ENCODE peak calls at places on chromosomes 16 and 17, in seven cellular contexts. One of them, this sample, is unnamed.

GRCh38 chr17:64418506-64419339 is 28.1 kb upstream of the PECAM1 start:
- DNase-seq in IMR-90: peak; percentile 74
- DNase-seq in H9: no peak
- DNase-seq in neuronal stem cell: peak; percentile 51
- DNase-seq in H1: peak; percentile 55
- DNase-seq in mesendoderm: peak; percentile 65
- DNase-seq in trophoblast cell: peak; percentile 39
- DNase-seq in this sample: peak; percentile 79

GRCh38 chr16:48687421-48688038 is 77.5 kb upstream of the N4BP1 start:
- DNase-seq in IMR-90: peak; percentile 67
- DNase-seq in H9: peak; percentile 66
- DNase-seq in neuronal stem cell: peak; percentile 70
- DNase-seq in H1: peak; percentile 53
- DNase-seq in mesendoderm: peak; percentile 78
- DNase-seq in trophoblast cell: peak; percentile 51
- DNase-seq in this sample: peak; percentile 75

GRCh38 chr17:2484876-2485275 is 26.8 kb downstream of the METTL16 start:
- DNase-seq in IMR-90: no peak
- DNase-seq in H9: peak; percentile 74
- DNase-seq in neuronal stem cell: no peak
- DNase-seq in H1: peak; percentile 49
- DNase-seq in mesendoderm: peak; percentile 86
- DNase-seq in trophoblast cell: peak; percentile 15
- DNase-seq in this sample: no peak

GRCh38 chr17:32658470-32659418 is 172.0 kb downstream of the CDK5R1 start:
- DNase-seq in IMR-90: no peak
- DNase-seq in H9: no peak
- DNase-seq in neuronal stem cell: peak; percentile 8
- DNase-seq in H1: no peak
- DNase-seq in mesendoderm: no peak
- DNase-seq in trophoblast cell: no peak
- DNase-seq in this sample: no peak

GRCh38 chr16:27928542-27928941 is 135.0 kb downstream of the GSG1L start:
- DNase-seq in IMR-90: no peak
- DNase-seq in H9: no peak
- DNase-seq in neuronal stem cell: no peak
- DNase-seq in H1: no peak
- DNase-seq in mesendoderm: no peak
- DNase-seq in trophoblast cell: no peak
- DNase-seq in this sample: no peak

GRCh38 chr17:66713533-66714042 is 121.3 kb upstream of the CACNG5 start:
- DNase-seq in IMR-90: no peak
- DNase-seq in H9: no peak
- DNase-seq in neuronal stem cell: no peak
- DNase-seq in H1: no peak
- DNase-seq in mesendoderm: no peak
- DNase-seq in trophoblast cell: no peak
- DNase-seq in this sample: no peak

GRCh38 chr17:20073056-20073979 is 64.2 kb downstream of the SPECC1 start:
- DNase-seq in IMR-90: peak; percentile 10
- DNase-seq in H9: no peak
- DNase-seq in neuronal stem cell: no peak
- DNase-seq in H1: no peak
- DNase-seq in mesendoderm: no peak
- DNase-seq in trophoblast cell: no peak
- DNase-seq in this sample: no peak

GRCh38 chr17:81136366-81136765 is 28.9 kb upstream of the PVALEF start:
- DNase-seq in IMR-90: no peak
- DNase-seq in H9: no peak
- DNase-seq in neuronal stem cell: no peak
- DNase-seq in H1: no peak
- DNase-seq in mesendoderm: no peak
- DNase-seq in trophoblast cell: no peak
- DNase-seq in this sample: no peak

GRCh38 chr17:60256174-60256573 is 106.4 kb downstream of the CA4 start:
- DNase-seq in IMR-90: peak; percentile 51
- DNase-seq in H9: no peak
- DNase-seq in neuronal stem cell: no peak
- DNase-seq in H1: no peak
- DNase-seq in mesendoderm: no peak
- DNase-seq in trophoblast cell: no peak
- DNase-seq in this sample: no peak

GRCh38 chr16:53435066-53435688 is 906 bp downstream of the RBL2 start:
- DNase-seq in IMR-90: peak; percentile 89
- DNase-seq in H9: peak; percentile 66
- DNase-seq in neuronal stem cell: peak; percentile 43
- DNase-seq in H1: peak; percentile 53
- DNase-seq in mesendoderm: peak; percentile 90
- DNase-seq in trophoblast cell: peak; percentile 96
- DNase-seq in this sample: peak; percentile 95

GRCh38 chr17:71068351-71068750 is 899.0 kb downstream of the KCNJ2 start:
- DNase-seq in IMR-90: peak; percentile 20
- DNase-seq in H9: no peak
- DNase-seq in neuronal stem cell: no peak
- DNase-seq in H1: no peak
- DNase-seq in mesendoderm: no peak
- DNase-seq in trophoblast cell: no peak
- DNase-seq in this sample: no peak

GRCh38 chr17:54085934-54086333 is 263.2 kb downstream of the KIF2B start:
- DNase-seq in IMR-90: no peak
- DNase-seq in H9: peak; percentile 74
- DNase-seq in neuronal stem cell: no peak
- DNase-seq in H1: no peak
- DNase-seq in mesendoderm: peak; percentile 69
- DNase-seq in trophoblast cell: no peak
- DNase-seq in this sample: no peak

GRCh38 chr17:68356520-68356919 is 65.2 kb downstream of the ARSG start:
- DNase-seq in IMR-90: no peak
- DNase-seq in H9: no peak
- DNase-seq in neuronal stem cell: no peak
- DNase-seq in H1: no peak
- DNase-seq in mesendoderm: no peak
- DNase-seq in trophoblast cell: no peak
- DNase-seq in this sample: no peak

GRCh38 chr17:15269690-15270089 is 4.6 kb upstream of the PMP22 start:
- DNase-seq in IMR-90: no peak
- DNase-seq in H9: no peak
- DNase-seq in neuronal stem cell: no peak
- DNase-seq in H1: no peak
- DNase-seq in mesendoderm: peak; percentile 25
- DNase-seq in trophoblast cell: no peak
- DNase-seq in this sample: no peak

GRCh38 chr17:57678393-57678792 is 66.7 kb downstream of the CCDC182 start:
- DNase-seq in IMR-90: no peak
- DNase-seq in H9: no peak
- DNase-seq in neuronal stem cell: no peak
- DNase-seq in H1: peak; percentile 39
- DNase-seq in mesendoderm: no peak
- DNase-seq in trophoblast cell: no peak
- DNase-seq in this sample: no peak

GRCh38 chr16:807345-808251 is 7.1 kb upstream of the GNG13 start:
- DNase-seq in IMR-90: peak; percentile 86
- DNase-seq in H9: peak; percentile 96
- DNase-seq in neuronal stem cell: peak; percentile 87
- DNase-seq in H1: peak; percentile 89
- DNase-seq in mesendoderm: peak; percentile 94
- DNase-seq in trophoblast cell: peak; percentile 87
- DNase-seq in this sample: peak; percentile 92

GRCh38 chr17:35170968-35171771 is 23.0 kb downstream of the SLC35G3 start:
- DNase-seq in IMR-90: peak; percentile 15
- DNase-seq in H9: no peak
- DNase-seq in neuronal stem cell: no peak
- DNase-seq in H1: no peak
- DNase-seq in mesendoderm: no peak
- DNase-seq in trophoblast cell: no peak
- DNase-seq in this sample: peak; percentile 17

GRCh38 chr17:42110301-42111264 is 1.9 kb downstream of the DHX58 start:
- DNase-seq in IMR-90: no peak
- DNase-seq in H9: no peak
- DNase-seq in neuronal stem cell: no peak
- DNase-seq in H1: no peak
- DNase-seq in mesendoderm: no peak
- DNase-seq in trophoblast cell: no peak
- DNase-seq in this sample: no peak

GRCh38 chr17:50518265-50519023 is 10.2 kb downstream of the MYCBPAP start:
- DNase-seq in IMR-90: no peak
- DNase-seq in H9: no peak
- DNase-seq in neuronal stem cell: no peak
- DNase-seq in H1: no peak
- DNase-seq in mesendoderm: no peak
- DNase-seq in trophoblast cell: no peak
- DNase-seq in this sample: no peak

GRCh38 chr17:4998666-4999428 is 1.1 kb downstream of the KIF1C start:
- DNase-seq in IMR-90: no peak
- DNase-seq in H9: no peak
- DNase-seq in neuronal stem cell: no peak
- DNase-seq in H1: peak; percentile 51
- DNase-seq in mesendoderm: peak; percentile 16
- DNase-seq in trophoblast cell: no peak
- DNase-seq in this sample: peak; percentile 9

GRCh38 chr17:7111784-7112526 is 2.7 kb downstream of the ASGR2 start:
- DNase-seq in IMR-90: no peak
- DNase-seq in H9: no peak
- DNase-seq in neuronal stem cell: no peak
- DNase-seq in H1: no peak
- DNase-seq in mesendoderm: no peak
- DNase-seq in trophoblast cell: no peak
- DNase-seq in this sample: no peak

GRCh38 chr16:28548306-28548802 is 5.4 kb upstream of the SGF29 start:
- DNase-seq in IMR-90: no peak
- DNase-seq in H9: no peak
- DNase-seq in neuronal stem cell: no peak
- DNase-seq in H1: no peak
- DNase-seq in mesendoderm: no peak
- DNase-seq in trophoblast cell: no peak
- DNase-seq in this sample: no peak

GRCh38 chr16:68079616-68080344 is 5.4 kb upstream of the NFATC3 start:
- DNase-seq in IMR-90: no peak
- DNase-seq in H9: no peak
- DNase-seq in neuronal stem cell: no peak
- DNase-seq in H1: peak; percentile 40
- DNase-seq in mesendoderm: no peak
- DNase-seq in trophoblast cell: no peak
- DNase-seq in this sample: peak; percentile 38

GRCh38 chr16:11128211-11129123 is 127.5 kb downstream of the SOCS1 start:
- DNase-seq in IMR-90: peak; percentile 79
- DNase-seq in H9: peak; percentile 11
- DNase-seq in neuronal stem cell: no peak
- DNase-seq in H1: no peak
- DNase-seq in mesendoderm: no peak
- DNase-seq in trophoblast cell: no peak
- DNase-seq in this sample: peak; percentile 84

GRCh38 chr16:15726715-15727114 is 76.7 kb downstream of the NDE1 start:
- DNase-seq in IMR-90: no peak
- DNase-seq in H9: no peak
- DNase-seq in neuronal stem cell: no peak
- DNase-seq in H1: no peak
- DNase-seq in mesendoderm: no peak
- DNase-seq in trophoblast cell: no peak
- DNase-seq in this sample: no peak

GRCh38 chr17:1137465-1137894 is 42.3 kb downstream of the ABR start:
- DNase-seq in IMR-90: no peak
- DNase-seq in H9: no peak
- DNase-seq in neuronal stem cell: no peak
- DNase-seq in H1: no peak
- DNase-seq in mesendoderm: peak; percentile 41
- DNase-seq in trophoblast cell: peak; percentile 90
- DNase-seq in this sample: no peak

GRCh38 chr16:88920618-88921602 is 54.5 kb upstream of the PABPN1L start:
- DNase-seq in IMR-90: peak; percentile 61
- DNase-seq in H9: peak; percentile 53
- DNase-seq in neuronal stem cell: no peak
- DNase-seq in H1: no peak
- DNase-seq in mesendoderm: no peak
- DNase-seq in trophoblast cell: peak; percentile 59
- DNase-seq in this sample: peak; percentile 13

DNA sequence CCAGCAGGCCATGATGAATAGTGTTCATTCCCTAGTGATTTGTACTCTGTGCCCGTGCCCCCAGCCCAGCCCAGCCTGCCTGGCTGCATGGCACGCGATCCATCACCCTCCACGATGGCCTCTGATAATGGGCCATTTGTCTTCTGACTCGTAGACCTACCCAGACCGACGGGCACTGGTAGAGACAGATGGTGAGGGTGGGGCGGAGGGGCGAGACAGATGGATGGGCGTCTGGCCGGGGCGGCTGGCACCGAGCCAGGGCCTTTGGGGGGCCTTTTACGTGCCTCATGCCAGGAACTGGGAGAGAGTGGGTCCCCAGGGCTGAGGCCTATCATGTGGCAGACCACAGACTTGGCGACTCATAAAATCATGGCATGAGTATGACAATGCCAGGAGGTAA is 25.4 kb downstream of the CRHR1 start:
- DNase-seq in IMR-90: no peak
- DNase-seq in H9: no peak
- DNase-seq in neuronal stem cell: no peak
- DNase-seq in H1: no peak
- DNase-seq in mesendoderm: no peak
- DNase-seq in trophoblast cell: no peak
- DNase-seq in this sample: no peak
- H3K27me3 ChIP-seq in IMR-90: peaks cover 22% of the 10 kb centered on the region
- H3K27me3 ChIP-seq in H9: no peaks in the 10 kb centered on the region
- H3K27me3 ChIP-seq in neuronal stem cell: no peaks in the 10 kb centered on the region
- H3K27me3 ChIP-seq in H1: no peaks in the 10 kb centered on the region
- H3K27me3 ChIP-seq in mesendoderm: no peaks in the 10 kb centered on the region
- H3K27me3 ChIP-seq in trophoblast cell: no peaks in the 10 kb centered on the region
- H3K27me3 ChIP-seq in this sample: peaks cover 57% of the 10 kb centered on the region

GRCh38 chr17:83103200-83103937 is 24.0 kb downstream of the METRNL start:
- DNase-seq in IMR-90: peak; percentile 66
- DNase-seq in H9: peak; percentile 71
- DNase-seq in neuronal stem cell: no peak
- DNase-seq in H1: no peak
- DNase-seq in mesendoderm: no peak
- DNase-seq in trophoblast cell: peak; percentile 36
- DNase-seq in this sample: no peak
- H2BK5ac ChIP-seq in IMR-90: no peak overlapping the region
- H2BK5ac ChIP-seq in H9: no peak overlapping the region
- H2BK5ac ChIP-seq in neuronal stem cell: no peak overlapping the region
- H2BK5ac ChIP-seq in H1: no peak overlapping the region
- H2BK5ac ChIP-seq in mesendoderm: no peak overlapping the region
- H2BK5ac ChIP-seq in trophoblast cell: no peak overlapping the region
- H2BK5ac ChIP-seq in this sample: no peak overlapping the region

DNA sequence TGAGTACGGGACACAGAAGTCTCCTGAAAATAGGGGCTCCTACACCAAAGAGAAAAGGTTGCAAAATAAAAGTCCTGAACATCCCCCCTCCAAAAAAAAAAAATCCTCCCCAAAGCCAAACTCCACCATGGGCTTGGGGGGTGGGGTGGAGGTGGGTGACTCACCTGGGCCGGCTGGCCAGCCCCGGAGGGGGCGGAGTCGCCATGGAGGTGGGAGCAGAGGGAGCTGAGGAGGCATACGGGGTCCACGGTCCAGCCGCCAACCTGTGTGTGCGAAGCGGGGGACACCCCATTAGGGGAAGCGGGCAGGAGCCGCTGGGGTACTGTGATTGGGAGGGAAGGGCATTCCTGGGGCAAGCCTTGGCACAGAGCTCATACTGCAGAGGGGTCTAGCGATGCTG is 31.0 kb downstream of the SRCIN1 start:
- DNase-seq in IMR-90: no peak
- DNase-seq in H9: no peak
- DNase-seq in neuronal stem cell: no peak
- DNase-seq in H1: no peak
- DNase-seq in mesendoderm: no peak
- DNase-seq in trophoblast cell: no peak
- DNase-seq in this sample: no peak
- H3K27me3 ChIP-seq in IMR-90: peaks cover 99% of the 10 kb centered on the region
- H3K27me3 ChIP-seq in H9: peaks cover 84% of the 10 kb centered on the region
- H3K27me3 ChIP-seq in neuronal stem cell: no peaks in the 10 kb centered on the region
- H3K27me3 ChIP-seq in H1: peaks cover 96% of the 10 kb centered on the region
- H3K27me3 ChIP-seq in mesendoderm: peaks cover 66% of the 10 kb centered on the region
- H3K27me3 ChIP-seq in trophoblast cell: peaks cover 65% of the 10 kb centered on the region
- H3K27me3 ChIP-seq in this sample: peaks cover 96% of the 10 kb centered on the region

GRCh38 chr17:51572115-51572514 is 311.8 kb downstream of the UTP18 start:
- DNase-seq in IMR-90: no peak
- DNase-seq in H9: no peak
- DNase-seq in neuronal stem cell: no peak
- DNase-seq in H1: no peak
- DNase-seq in mesendoderm: peak; percentile 6
- DNase-seq in trophoblast cell: peak; percentile 42
- DNase-seq in this sample: no peak
- H2BK5ac ChIP-seq in IMR-90: no peak overlapping the region
- H2BK5ac ChIP-seq in H9: no peak overlapping the region
- H2BK5ac ChIP-seq in neuronal stem cell: no peak overlapping the region
- H2BK5ac ChIP-seq in H1: no peak overlapping the region
- H2BK5ac ChIP-seq in mesendoderm: no peak overlapping the region
- H2BK5ac ChIP-seq in trophoblast cell: no peak overlapping the region
- H2BK5ac ChIP-seq in this sample: no peak overlapping the region